ENCODE peak calls at places on chromosomes 1 and 21, in five cellular contexts. T, E, R, H and C are unnamed samples.

GRCh38 chr1:40945491-40945973 is 34.0 kb upstream of the CTPS1 start:
- DNase-seq in T (no peak), H (no peak), E (no peak), R (no peak), C (no peak)

GRCh38 chr1:42876009-42876408 is 29.6 kb downstream of the ZNF691 start:
- DNase-seq in H (no peak), R (no peak), T (no peak), E (no peak), C (no peak)

GRCh38 chr1:58841455-58841854 is 57.6 kb upstream of the JUN start:
- DNase-seq in E (no peak), H (no peak), R (no peak), T (no peak), C (no peak)

GRCh38 chr1:45370575-45370974 is 30.3 kb upstream of the MUTYH start:
- DNase-seq in R (no peak), T (peak; percentile 39), E (no peak), H (peak; percentile 36), C (no peak)

GRCh38 chr1:55588300-55588699 is 373.1 kb upstream of the USP24 start:
- DNase-seq in E (no peak), T (no peak), H (no peak), R (no peak), C (no peak)

GRCh38 chr1:89939693-89940438 is 55.0 kb upstream of the ZNF326 start:
- DNase-seq in R (no peak), E (no peak), T (no peak), H (no peak), C (no peak)

GRCh38 chr1:58812468-58812867 is 28.6 kb upstream of the JUN start:
- DNase-seq in H (no peak), E (no peak), T (no peak), R (no peak), C (peak; percentile 37)

GRCh38 chr1:4724695-4725250 is 70.4 kb downstream of the AJAP1 start:
- DNase-seq in R (no peak), E (no peak), T (no peak), H (no peak), C (no peak)

DNA sequence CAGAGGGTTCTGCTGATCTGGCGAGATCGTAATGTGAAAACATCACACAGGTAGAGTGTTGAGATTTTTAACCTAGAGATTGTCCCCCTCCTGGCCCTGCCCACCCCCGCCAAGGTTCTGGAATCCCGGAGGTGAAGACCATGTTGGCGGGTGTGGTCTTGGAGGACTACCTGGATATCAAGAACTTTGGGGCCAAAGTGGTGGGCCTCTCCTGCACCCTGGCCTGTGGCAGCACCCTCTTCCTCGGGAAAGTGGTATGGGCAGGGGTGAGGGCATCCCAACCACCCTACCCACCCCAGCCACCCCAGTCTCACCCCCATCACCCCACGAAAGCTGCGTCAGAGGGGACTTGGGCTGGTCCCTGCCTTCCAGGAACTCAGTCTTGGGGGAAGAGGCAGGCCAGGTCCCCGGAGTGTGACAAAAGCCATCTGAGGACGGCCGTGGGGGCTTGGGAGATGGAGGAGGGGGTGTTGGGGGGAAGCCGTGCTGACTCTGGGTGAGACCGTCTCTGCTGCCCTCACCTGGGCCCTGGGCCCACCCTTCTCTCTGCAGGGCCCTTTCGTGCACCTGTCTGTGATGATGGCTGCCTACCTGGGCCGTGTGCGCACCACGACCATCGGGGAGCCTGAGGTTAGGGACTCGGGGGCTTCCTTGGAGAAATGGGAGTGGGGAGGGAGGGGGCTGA is 4.4 kb downstream of the CLCNKB start:
- DNase-seq in T (no peak), H (no peak), R (no peak), E (no peak), C (no peak)
- H3K4me3 ChIP-seq in T (no peak overlapping the region), H (no peak overlapping the region), R (no peak overlapping the region), E (no peak overlapping the region), C (no peak overlapping the region)

GRCh38 chr1:209106237-209106741 is 477.2 kb upstream of the CAMK1G start:
- DNase-seq in T (no peak), E (peak; percentile 77), H (no peak), R (no peak), C (peak; percentile 7)

GRCh38 chr1:209107535-209107934 is 476.0 kb upstream of the CAMK1G start:
- DNase-seq in T (peak; percentile 60), E (no peak), R (no peak), H (no peak), C (no peak)

GRCh38 chr1:209104646-209105045 is 478.9 kb upstream of the CAMK1G start:
- DNase-seq in T (no peak), H (no peak), R (no peak), E (no peak), C (no peak)

GRCh38 chr1:209105769-209106168 is 477.7 kb upstream of the CAMK1G start:
- DNase-seq in R (no peak), H (no peak), E (no peak), T (no peak), C (no peak)

DNA sequence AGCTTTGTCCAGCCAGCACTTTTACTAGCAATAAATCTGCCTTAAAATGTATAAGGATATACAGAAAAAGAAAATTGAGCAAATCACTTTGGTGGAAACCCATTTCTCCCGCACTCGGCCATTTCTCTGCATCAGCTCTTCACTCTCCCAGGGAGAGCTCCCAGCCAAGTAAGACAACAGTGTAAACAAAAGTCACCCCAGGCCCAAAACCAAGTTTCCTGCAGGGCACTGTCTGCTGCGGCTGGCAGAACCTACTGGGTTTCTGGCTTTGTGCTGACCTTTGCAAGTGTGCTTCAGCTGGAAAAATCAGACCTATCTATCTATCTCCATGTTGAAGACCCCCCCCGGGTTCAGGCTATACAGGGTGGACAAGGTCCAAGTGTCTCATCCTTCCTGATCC is 476.7 kb upstream of the CAMK1G start:
- DNase-seq in E (no peak), R (no peak), T (no peak), H (no peak), C (no peak)
- H3K4me3 ChIP-seq in E (no peak overlapping the region), R (no peak overlapping the region), T (no peak overlapping the region), H (no peak overlapping the region), C (no peak overlapping the region)

GRCh38 chr1:27297903-27298302 is 24.1 kb upstream of the TMEM222 start:
- DNase-seq in E (no peak), H (no peak), R (peak; percentile 60), T (no peak), C (no peak)

GRCh38 chr1:27296773-27297214 is 25.2 kb upstream of the TMEM222 start:
- DNase-seq in H (peak; percentile 77), R (peak; percentile 94), E (peak; percentile 42), T (no peak), C (peak; percentile 62)

GRCh38 chr1:27290586-27290985 is 31.4 kb upstream of the TMEM222 start:
- DNase-seq in R (no peak), H (no peak), T (no peak), E (no peak), C (no peak)

GRCh38 chr1:27292111-27292510 is 29.9 kb upstream of the TMEM222 start:
- DNase-seq in H (peak; percentile 83), T (no peak), E (peak; percentile 40), R (peak; percentile 65), C (peak; percentile 30)

GRCh38 chr1:27293915-27294314 is 28.0 kb upstream of the TMEM222 start:
- DNase-seq in T (no peak), E (no peak), R (peak; percentile 74), H (no peak), C (no peak)
- H3K4me3 ChIP-seq in T (no peak overlapping the region), E (no peak overlapping the region), R (no peak overlapping the region), H (no peak overlapping the region), C (no peak overlapping the region)

DNA sequence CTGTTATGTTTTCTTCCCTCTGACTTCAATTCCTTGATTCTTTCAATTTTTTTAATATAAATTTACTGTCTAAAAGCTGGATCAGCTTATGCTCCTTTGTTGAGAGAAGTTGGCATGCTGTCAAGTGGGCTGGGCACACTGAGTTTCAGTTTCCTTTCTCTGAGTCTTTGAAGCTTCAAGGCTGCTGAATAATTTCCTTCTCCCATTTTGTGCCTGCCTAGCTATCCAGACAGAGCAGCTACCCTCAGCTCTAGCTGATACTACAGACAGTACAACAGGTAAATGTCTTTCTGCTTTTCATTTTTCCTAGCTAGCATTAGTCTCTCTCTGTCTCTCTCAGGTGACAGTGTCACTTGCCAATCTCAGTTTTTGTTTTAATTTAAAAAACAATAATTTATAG is at the start of gene IFI44:
- DNase-seq in H (peak; percentile 6), E (peak; percentile 80), R (peak; percentile 95), T (peak; percentile 75), C (peak; percentile 75)
- H3K4me3 ChIP-seq in H (no peak within 1 kb of the TSS), E (peak within 1 kb of the TSS; percentile 26), R (no peak within 1 kb of the TSS), T (peak within 1 kb of the TSS; percentile 95), C (no peak within 1 kb of the TSS)

GRCh38 chr1:203480525-203481084 is 5.0 kb downstream of the PRELP start:
- DNase-seq in T (no peak), H (peak; percentile 23), R (peak; percentile 97), E (peak; percentile 90), C (peak; percentile 92)
- H3K4me3 ChIP-seq in T (no peak overlapping the region), H (no peak overlapping the region), R (no peak overlapping the region), E (peak overlapping the region; percentile 22), C (no peak overlapping the region)

GRCh38 chr1:19452221-19452663 is 33.1 kb downstream of the CAPZB start:
- DNase-seq in R (peak; percentile 90), E (peak; percentile 87), T (no peak), H (no peak), C (no peak)
- H3K4me3 ChIP-seq in R (no peak overlapping the region), E (no peak overlapping the region), T (no peak overlapping the region), H (no peak overlapping the region), C (no peak overlapping the region)

GRCh38 chr21:45441431-45442255 is 36.7 kb downstream of the COL18A1 start:
- DNase-seq in E (no peak), R (no peak), T (no peak), H (no peak), C (no peak)

GRCh38 chr21:45439901-45440461 is 35.0 kb downstream of the COL18A1 start:
- DNase-seq in E (no peak), H (no peak), T (no peak), R (no peak), C (no peak)

GRCh38 chr21:45440736-45441350 is 35.9 kb downstream of the COL18A1 start:
- DNase-seq in R (no peak), H (no peak), T (no peak), E (no peak), C (no peak)

GRCh38 chr21:45438391-45439145 is 33.6 kb downstream of the COL18A1 start:
- DNase-seq in H (no peak), E (no peak), R (no peak), T (no peak), C (no peak)

GRCh38 chr21:45439171-45439872 is 34.4 kb downstream of the COL18A1 start:
- DNase-seq in E (peak; percentile 83), H (peak; percentile 82), T (no peak), R (peak; percentile 97), C (peak; percentile 77)
- H3K4me3 ChIP-seq in E (no peak overlapping the region), H (no peak overlapping the region), T (no peak overlapping the region), R (no peak overlapping the region), C (no peak overlapping the region)

DNA sequence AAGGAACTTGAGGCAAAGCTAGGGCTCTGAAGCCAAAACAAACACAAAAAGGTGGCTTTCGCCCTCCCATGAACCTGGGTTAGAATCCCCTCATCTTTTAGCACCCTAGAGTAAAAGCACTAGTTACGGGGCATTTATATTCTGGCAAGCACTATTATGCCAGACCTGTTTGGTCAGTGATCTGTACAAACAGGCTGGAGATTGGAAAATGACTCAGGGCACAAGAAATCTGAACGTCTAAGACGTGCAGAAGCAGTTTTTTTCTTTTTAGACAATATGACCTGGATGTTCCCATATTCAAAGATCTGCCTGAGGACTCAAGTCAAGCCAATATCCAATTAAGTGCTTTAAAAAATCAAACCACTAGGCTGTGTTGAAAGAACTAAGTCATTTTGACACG is 3.0 kb downstream of the ZNF436 start:
- DNase-seq in R (no peak), H (no peak), E (peak; percentile 8), T (no peak), C (peak; percentile 94)
- H3K4me3 ChIP-seq in R (no peak overlapping the region), H (no peak overlapping the region), E (no peak overlapping the region), T (no peak overlapping the region), C (peak overlapping the region; percentile 67)